ENCODE peak calls at places on chromosomes 2 and 18, in ten cellular contexts. R, P, A, D, F, W, G, H, E and Z are unnamed samples.

GRCh38 chr18:23036611-23037259 is 98.5 kb upstream of the CABLES1 start:
- DNase-seq in P (no peak), H (no peak), E (no peak), W (no peak), A (no peak), F (no peak), D (no peak), R (no peak), G (no peak), Z (no peak)

GRCh38 chr2:62010632-62011276 is 105.3 kb downstream of the COMMD1 start:
- DNase-seq in E (no peak), G (no peak), P (no peak), F (no peak), D (no peak), R (no peak), W (no peak), A (no peak), H (no peak), Z (no peak)

GRCh38 chr18:27845897-27846296 is 331.0 kb downstream of the CDH2 start:
- DNase-seq in R (no peak), A (no peak), G (no peak), P (peak; percentile 8), W (no peak), D (no peak), F (no peak), E (no peak), H (no peak), Z (no peak)

GRCh38 chr2:160291382-160291781 is 91.3 kb upstream of the ITGB6 start:
- DNase-seq in A (no peak), E (no peak), F (no peak), R (no peak), P (no peak), G (no peak), D (no peak), W (no peak), H (no peak), Z (no peak)

GRCh38 chr2:26243643-26244478 is 571 bp downstream of the HADHA start:
- DNase-seq in A (no peak), E (no peak), R (no peak), H (peak; percentile 42), W (no peak), P (peak; percentile 31), G (peak; percentile 13), F (peak; percentile 38), D (no peak), Z (no peak)

GRCh38 chr2:127185093-127185492 is 35.0 kb downstream of the CYP27C1 start:
- DNase-seq in E (no peak), R (no peak), P (no peak), F (no peak), A (no peak), G (no peak), H (no peak), W (no peak), D (no peak), Z (no peak)

GRCh38 chr2:3634631-3635091 is 23.3 kb upstream of the ALLC start:
- DNase-seq in E (no peak), D (peak; percentile 20), R (no peak), A (no peak), P (no peak), F (no peak), G (no peak), H (no peak), W (no peak), Z (no peak)

GRCh38 chr2:15660491-15661294 is 69.0 kb downstream of the DDX1 start:
- DNase-seq in R (no peak), W (no peak), E (no peak), P (no peak), D (no peak), F (no peak), G (no peak), A (no peak), H (no peak), Z (no peak)

GRCh38 chr2:218852911-218853667 is 6.5 kb upstream of the WNT6 start:
- DNase-seq in E (peak; percentile 46), P (peak; percentile 66), W (peak; percentile 63), R (peak; percentile 22), H (peak; percentile 38), D (no peak), F (peak; percentile 75), G (peak; percentile 38), A (peak; percentile 55), Z (no peak)

GRCh38 chr2:236677368-236677767 is 107.7 kb downstream of the ACKR3 start:
- DNase-seq in F (no peak), W (no peak), P (no peak), A (no peak), E (no peak), G (no peak), D (no peak), H (no peak), R (no peak), Z (no peak)

GRCh38 chr2:42879913-42880737 is 87.7 kb upstream of the HAAO start:
- DNase-seq in A (no peak), W (no peak), P (no peak), D (no peak), R (no peak), F (peak; percentile 64), H (no peak), G (no peak), E (no peak), Z (no peak)

GRCh38 chr18:67041334-67041733 is 437.4 kb upstream of the CDH19 start:
- DNase-seq in P (no peak), R (no peak), G (no peak), W (no peak), F (no peak), A (no peak), H (no peak), E (no peak), D (no peak), Z (no peak)

GRCh38 chr2:33153008-33153407 is 206.3 kb downstream of the LTBP1 start:
- DNase-seq in H (no peak), E (no peak), G (no peak), F (peak; percentile 82), P (peak; percentile 68), W (no peak), A (no peak), D (no peak), R (peak; percentile 74), Z (no peak)

GRCh38 chr2:128793414-128793813 is 474.7 kb upstream of the HS6ST1 start:
- DNase-seq in A (no peak), E (no peak), F (no peak), W (no peak), H (no peak), R (no peak), G (no peak), P (no peak), D (no peak), Z (no peak)

GRCh38 chr2:120825370-120826259 is 89.9 kb downstream of the GLI2 start:
- DNase-seq in R (no peak), P (peak; percentile 96), E (no peak), F (peak; percentile 86), A (no peak), H (no peak), D (peak; percentile 61), W (no peak), G (no peak), Z (peak; percentile 95)

GRCh38 chr2:240217431-240218301 is 77.2 kb upstream of the OTOS start:
- DNase-seq in D (no peak), A (no peak), F (no peak), P (no peak), H (no peak), E (no peak), W (no peak), R (no peak), G (no peak), Z (no peak)

GRCh38 chr2:144950874-144951560 is 431.1 kb upstream of the ZEB2 start:
- DNase-seq in H (no peak), R (peak; percentile 92), E (peak; percentile 24), W (no peak), F (peak; percentile 92), A (no peak), P (peak; percentile 86), G (no peak), D (no peak), Z (peak; percentile 65)

GRCh38 chr2:142020368-142020767 is 110.4 kb downstream of the LRP1B start:
- DNase-seq in A (no peak), G (no peak), H (no peak), D (no peak), E (no peak), F (no peak), R (no peak), W (no peak), P (no peak), Z (no peak)